ENCODE peak calls at places on chromosomes 11 and 22, in seven cellular contexts. One of them, this sample, is unnamed.

GRCh38 chr11:102780491-102780918 is at the start of gene MMP10:
- DNase-seq in lower leg skin: no peak
- DNase-seq in mucosa of descending colon: no peak
- DNase-seq in PC-3: peak; percentile 92
- DNase-seq in A549: peak; percentile 60
- DNase-seq in upper lobe of right lung: no peak
- DNase-seq in astrocyte of the spinal cord: peak; percentile 72
- DNase-seq in this sample: peak; percentile 74

GRCh38 chr22:27991586-27992293 is 72.7 kb upstream of the PITPNB start:
- DNase-seq in lower leg skin: no peak
- DNase-seq in astrocyte of the spinal cord: no peak
- DNase-seq in upper lobe of right lung: no peak
- DNase-seq in mucosa of descending colon: no peak
- DNase-seq in PC-3: no peak
- DNase-seq in A549: no peak
- DNase-seq in this sample: no peak

GRCh38 chr22:10741210-10741609 is 4786.8 kb upstream of the OR11H1 start:
- DNase-seq in astrocyte of the spinal cord: no peak
- DNase-seq in upper lobe of right lung: no peak
- DNase-seq in A549: no peak
- DNase-seq in mucosa of descending colon: peak; percentile 65
- DNase-seq in PC-3: no peak
- DNase-seq in lower leg skin: no peak
- DNase-seq in this sample: no peak

GRCh38 chr11:114762437-114762836 is 84.1 kb downstream of the NXPE2 start:
- DNase-seq in lower leg skin: peak; percentile 44
- DNase-seq in PC-3: peak; percentile 75
- DNase-seq in upper lobe of right lung: peak; percentile 81
- DNase-seq in astrocyte of the spinal cord: peak; percentile 62
- DNase-seq in A549: peak; percentile 56
- DNase-seq in mucosa of descending colon: peak; percentile 79
- DNase-seq in this sample: peak; percentile 62

GRCh38 chr11:66100272-66101037 is 30.4 kb downstream of the PACS1 start:
- DNase-seq in lower leg skin: peak; percentile 77
- DNase-seq in PC-3: no peak
- DNase-seq in upper lobe of right lung: peak; percentile 80
- DNase-seq in astrocyte of the spinal cord: peak; percentile 14
- DNase-seq in mucosa of descending colon: peak; percentile 81
- DNase-seq in A549: peak; percentile 59
- DNase-seq in this sample: peak; percentile 33

GRCh38 chr11:47225552-47226137 is 10.9 kb downstream of the DDB2 start:
- DNase-seq in PC-3: no peak
- DNase-seq in lower leg skin: no peak
- DNase-seq in mucosa of descending colon: no peak
- DNase-seq in upper lobe of right lung: no peak
- DNase-seq in astrocyte of the spinal cord: no peak
- DNase-seq in A549: no peak
- DNase-seq in this sample: no peak

GRCh38 chr22:27706489-27706888 is 95.1 kb downstream of the MN1 start:
- DNase-seq in mucosa of descending colon: no peak
- DNase-seq in PC-3: no peak
- DNase-seq in upper lobe of right lung: no peak
- DNase-seq in A549: no peak
- DNase-seq in lower leg skin: no peak
- DNase-seq in astrocyte of the spinal cord: no peak
- DNase-seq in this sample: no peak

GRCh38 chr22:28333106-28333505 is 346.5 kb downstream of the TTC28 start:
- DNase-seq in A549: no peak
- DNase-seq in PC-3: no peak
- DNase-seq in astrocyte of the spinal cord: no peak
- DNase-seq in upper lobe of right lung: no peak
- DNase-seq in mucosa of descending colon: no peak
- DNase-seq in lower leg skin: no peak
- DNase-seq in this sample: no peak

GRCh38 chr11:18721576-18722292 is 4.3 kb downstream of the IGSF22 start:
- DNase-seq in upper lobe of right lung: no peak
- DNase-seq in astrocyte of the spinal cord: peak; percentile 31
- DNase-seq in PC-3: peak; percentile 37
- DNase-seq in A549: peak; percentile 64
- DNase-seq in lower leg skin: peak; percentile 47
- DNase-seq in mucosa of descending colon: no peak
- DNase-seq in this sample: peak; percentile 37

GRCh38 chr22:23696326-23696851 is 5.6 kb downstream of the RGL4 start:
- DNase-seq in PC-3: no peak
- DNase-seq in A549: no peak
- DNase-seq in astrocyte of the spinal cord: peak; percentile 33
- DNase-seq in upper lobe of right lung: peak; percentile 66
- DNase-seq in lower leg skin: no peak
- DNase-seq in mucosa of descending colon: peak; percentile 74
- DNase-seq in this sample: no peak

GRCh38 chr11:21969841-21970240 is 223.0 kb upstream of the ANO5 start:
- DNase-seq in upper lobe of right lung: no peak
- DNase-seq in mucosa of descending colon: no peak
- DNase-seq in A549: no peak
- DNase-seq in lower leg skin: no peak
- DNase-seq in astrocyte of the spinal cord: no peak
- DNase-seq in PC-3: no peak
- DNase-seq in this sample: no peak

GRCh38 chr11:35683728-35684339 is 21.3 kb downstream of the TRIM44 start:
- DNase-seq in mucosa of descending colon: no peak
- DNase-seq in upper lobe of right lung: no peak
- DNase-seq in PC-3: peak; percentile 14
- DNase-seq in A549: no peak
- DNase-seq in astrocyte of the spinal cord: no peak
- DNase-seq in lower leg skin: no peak
- DNase-seq in this sample: peak; percentile 32

GRCh38 chr11:106958506-106959248 is 59.6 kb downstream of the GUCY1A2 start:
- DNase-seq in astrocyte of the spinal cord: no peak
- DNase-seq in A549: no peak
- DNase-seq in upper lobe of right lung: no peak
- DNase-seq in PC-3: no peak
- DNase-seq in lower leg skin: no peak
- DNase-seq in mucosa of descending colon: no peak
- DNase-seq in this sample: peak; percentile 40

GRCh38 chr11:67998150-67999045 is 5.5 kb downstream of the UNC93B1 start:
- DNase-seq in upper lobe of right lung: peak; percentile 53
- DNase-seq in PC-3: no peak
- DNase-seq in astrocyte of the spinal cord: no peak
- DNase-seq in lower leg skin: no peak
- DNase-seq in mucosa of descending colon: peak; percentile 53
- DNase-seq in A549: no peak
- DNase-seq in this sample: no peak

GRCh38 chr11:73982595-73982989 is at the start of gene UCP2:
- DNase-seq in A549: no peak
- DNase-seq in mucosa of descending colon: peak; percentile 95
- DNase-seq in upper lobe of right lung: peak; percentile 95
- DNase-seq in lower leg skin: peak; percentile 68
- DNase-seq in PC-3: peak; percentile 83
- DNase-seq in astrocyte of the spinal cord: no peak
- DNase-seq in this sample: peak; percentile 41

GRCh38 chr11:126948563-126948962 is 52.0 kb downstream of the KIRREL3 start:
- DNase-seq in lower leg skin: no peak
- DNase-seq in A549: no peak
- DNase-seq in upper lobe of right lung: no peak
- DNase-seq in mucosa of descending colon: no peak
- DNase-seq in PC-3: no peak
- DNase-seq in astrocyte of the spinal cord: peak; percentile 28
- DNase-seq in this sample: no peak
- H3K4me3 ChIP-seq in lower leg skin: no peak overlapping the region
- H3K4me3 ChIP-seq in A549: no peak overlapping the region
- H3K4me3 ChIP-seq in upper lobe of right lung: no peak overlapping the region
- H3K4me3 ChIP-seq in mucosa of descending colon: no peak overlapping the region
- H3K4me3 ChIP-seq in PC-3: no peak overlapping the region
- H3K4me3 ChIP-seq in astrocyte of the spinal cord: no peak overlapping the region
- H3K4me3 ChIP-seq in this sample: no peak overlapping the region

DNA sequence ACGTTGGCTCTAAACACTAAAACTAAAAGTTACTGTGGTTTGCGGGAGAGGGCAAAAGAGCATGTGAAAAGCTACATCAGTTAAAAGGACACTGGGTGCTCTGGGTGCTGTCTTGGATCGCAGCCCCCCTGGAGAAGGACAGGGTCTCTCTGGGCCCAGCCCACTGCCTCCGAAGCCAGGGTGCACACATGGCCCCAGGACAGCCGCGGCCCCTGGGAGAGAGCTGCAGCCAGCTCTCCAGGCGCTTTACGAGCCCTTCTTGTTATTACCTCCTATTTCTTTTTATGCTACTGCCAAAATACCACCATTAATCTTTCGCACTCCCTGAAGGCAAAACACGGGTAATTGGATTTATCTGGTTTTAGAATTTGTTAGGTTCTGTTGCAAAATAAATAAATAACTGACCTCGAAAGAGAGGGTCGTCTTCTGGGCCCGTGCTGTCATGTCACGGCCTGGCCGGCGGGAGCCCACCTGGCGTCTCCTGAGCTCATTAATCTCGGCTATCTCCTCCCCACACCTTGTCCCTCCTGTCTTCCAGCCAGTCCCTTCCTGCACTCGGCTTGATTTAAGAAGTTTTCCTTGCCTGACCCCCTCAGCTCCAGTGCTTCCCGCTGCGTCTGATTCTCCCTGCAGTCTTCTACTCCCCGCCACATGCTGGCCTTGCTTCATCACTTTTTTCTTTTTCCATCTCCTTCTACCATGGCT is 611.8 kb downstream of the OPCML start:
- DNase-seq in upper lobe of right lung: no peak
- DNase-seq in lower leg skin: no peak
- DNase-seq in astrocyte of the spinal cord: no peak
- DNase-seq in mucosa of descending colon: no peak
- DNase-seq in A549: no peak
- DNase-seq in PC-3: no peak
- DNase-seq in this sample: no peak
- TF ChIP-seq CTCF in upper lobe of right lung: no peak
- TF ChIP-seq CTCF in lower leg skin: no peak
- TF ChIP-seq CTCF in astrocyte of the spinal cord: no peak
- TF ChIP-seq CTCF in mucosa of descending colon: no peak
- TF ChIP-seq CTCF in A549: no peak
- TF ChIP-seq CTCF in PC-3: no peak
- TF ChIP-seq CTCF in this sample: no peak

GRCh38 chr11:8686325-8686724 is 3.7 kb downstream of the RPL27A start:
- DNase-seq in A549: no peak
- DNase-seq in lower leg skin: no peak
- DNase-seq in upper lobe of right lung: no peak
- DNase-seq in astrocyte of the spinal cord: no peak
- DNase-seq in PC-3: no peak
- DNase-seq in mucosa of descending colon: no peak
- DNase-seq in this sample: no peak

GRCh38 chr11:8683115-8683807 is 669 bp downstream of the RPL27A start:
- DNase-seq in lower leg skin: no peak
- DNase-seq in astrocyte of the spinal cord: no peak
- DNase-seq in A549: no peak
- DNase-seq in mucosa of descending colon: no peak
- DNase-seq in upper lobe of right lung: peak; percentile 71
- DNase-seq in PC-3: no peak
- DNase-seq in this sample: peak; percentile 30

GRCh38 chr11:8684600-8685290 is 2.2 kb downstream of the RPL27A start:
- DNase-seq in astrocyte of the spinal cord: no peak
- DNase-seq in mucosa of descending colon: no peak
- DNase-seq in PC-3: no peak
- DNase-seq in A549: no peak
- DNase-seq in lower leg skin: no peak
- DNase-seq in upper lobe of right lung: no peak
- DNase-seq in this sample: no peak

GRCh38 chr11:8685820-8686219 is 3.2 kb downstream of the RPL27A start:
- DNase-seq in A549: no peak
- DNase-seq in lower leg skin: no peak
- DNase-seq in upper lobe of right lung: no peak
- DNase-seq in astrocyte of the spinal cord: no peak
- DNase-seq in mucosa of descending colon: no peak
- DNase-seq in PC-3: no peak
- DNase-seq in this sample: no peak

DNA sequence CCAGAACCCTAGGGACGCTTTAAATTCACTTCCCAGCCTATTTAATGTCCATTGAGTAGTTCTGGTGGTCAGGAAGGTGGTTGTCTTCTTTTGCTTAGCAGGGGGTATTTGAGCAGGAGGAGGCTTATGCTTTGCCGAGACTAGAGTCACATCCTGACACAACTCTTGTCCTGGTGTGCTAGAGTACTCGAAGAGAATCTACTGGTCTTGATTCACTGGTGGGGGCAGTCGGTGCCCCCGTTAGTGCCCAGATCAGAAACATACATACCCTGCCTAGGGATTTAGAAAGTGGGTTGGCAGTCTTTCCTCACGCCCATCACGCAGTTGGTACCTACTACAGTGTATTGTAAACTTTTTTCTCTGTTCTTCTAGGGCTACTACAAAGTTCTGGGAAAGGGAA is 2.7 kb downstream of the RPL27A start:
- DNase-seq in astrocyte of the spinal cord: no peak
- DNase-seq in upper lobe of right lung: no peak
- DNase-seq in PC-3: no peak
- DNase-seq in A549: no peak
- DNase-seq in lower leg skin: no peak
- DNase-seq in mucosa of descending colon: no peak
- DNase-seq in this sample: no peak
- H3K4me3 ChIP-seq in astrocyte of the spinal cord: no peak overlapping the region
- H3K4me3 ChIP-seq in upper lobe of right lung: no peak overlapping the region
- H3K4me3 ChIP-seq in PC-3: peak overlapping the region; percentile 86
- H3K4me3 ChIP-seq in A549: peak overlapping the region; percentile 76
- H3K4me3 ChIP-seq in lower leg skin: no peak overlapping the region
- H3K4me3 ChIP-seq in mucosa of descending colon: no peak overlapping the region
- H3K4me3 ChIP-seq in this sample: peak overlapping the region; percentile 99

GRCh38 chr11:131464024-131464423 is 93.6 kb downstream of the NTM start:
- DNase-seq in upper lobe of right lung: no peak
- DNase-seq in mucosa of descending colon: no peak
- DNase-seq in astrocyte of the spinal cord: no peak
- DNase-seq in lower leg skin: no peak
- DNase-seq in A549: no peak
- DNase-seq in PC-3: no peak
- DNase-seq in this sample: no peak

GRCh38 chr11:131465746-131466145 is 95.3 kb downstream of the NTM start:
- DNase-seq in upper lobe of right lung: no peak
- DNase-seq in A549: no peak
- DNase-seq in mucosa of descending colon: no peak
- DNase-seq in PC-3: no peak
- DNase-seq in astrocyte of the spinal cord: no peak
- DNase-seq in lower leg skin: no peak
- DNase-seq in this sample: no peak

GRCh38 chr11:131463609-131464008 is 93.2 kb downstream of the NTM start:
- DNase-seq in mucosa of descending colon: no peak
- DNase-seq in A549: no peak
- DNase-seq in lower leg skin: no peak
- DNase-seq in PC-3: no peak
- DNase-seq in astrocyte of the spinal cord: no peak
- DNase-seq in upper lobe of right lung: no peak
- DNase-seq in this sample: no peak

GRCh38 chr11:131464481-131464880 is 94.1 kb downstream of the NTM start:
- DNase-seq in lower leg skin: no peak
- DNase-seq in A549: no peak
- DNase-seq in mucosa of descending colon: no peak
- DNase-seq in upper lobe of right lung: no peak
- DNase-seq in PC-3: no peak
- DNase-seq in astrocyte of the spinal cord: no peak
- DNase-seq in this sample: no peak

DNA sequence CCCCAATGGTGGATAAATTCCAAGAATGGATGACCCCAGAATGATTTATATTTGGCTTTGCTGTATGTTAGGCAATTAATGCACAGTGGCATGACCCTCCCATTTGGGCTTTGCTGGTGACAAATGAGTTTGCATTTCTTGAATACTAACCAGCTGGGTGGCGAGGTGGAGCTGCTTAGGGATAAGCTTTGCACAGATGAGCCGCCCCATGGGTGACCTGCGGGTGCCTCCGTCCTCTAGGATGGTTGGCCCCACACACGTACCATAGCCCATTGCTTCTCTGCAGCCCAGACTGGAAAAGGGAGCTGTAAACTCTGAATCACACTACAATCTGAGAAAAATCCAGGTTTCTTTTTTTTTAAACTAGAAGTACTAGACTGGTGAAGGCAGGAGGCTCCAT is 94.6 kb downstream of the NTM start:
- DNase-seq in mucosa of descending colon: no peak
- DNase-seq in upper lobe of right lung: no peak
- DNase-seq in A549: no peak
- DNase-seq in astrocyte of the spinal cord: no peak
- DNase-seq in lower leg skin: no peak
- DNase-seq in PC-3: no peak
- DNase-seq in this sample: no peak
- TF ChIP-seq CTCF in mucosa of descending colon: no peak
- TF ChIP-seq CTCF in upper lobe of right lung: no peak
- TF ChIP-seq CTCF in A549: no peak
- TF ChIP-seq CTCF in astrocyte of the spinal cord: no peak
- TF ChIP-seq CTCF in lower leg skin: no peak
- TF ChIP-seq CTCF in PC-3: no peak
- TF ChIP-seq CTCF in this sample: no peak

This sample was measured in fibroblast of the aortic adventitia.